ENCODE peak calls at places on chromosome 7, in nine cellular contexts. Z, E, H, Q, J, K, O, Y and U are unnamed samples.

GRCh38 chr7:149887311-149887710 is 13.5 kb downstream of the ATP6V0E2 start:
- DNase-seq in Z (no peak), E (no peak), H (no peak), Q (no peak), J (no peak), K (no peak), O (no peak), Y (no peak), U (no peak)

GRCh38 chr7:106216517-106217088 is 68.2 kb downstream of the NAMPT start:
- DNase-seq in Z (peak; percentile 86), E (no peak), H (peak; percentile 75), Q (no peak), J (no peak), K (peak; percentile 99), O (no peak), Y (no peak), U (peak; percentile 73)

GRCh38 chr7:151689196-151689971 is 169.7 kb upstream of the RHEB start:
- DNase-seq in Z (no peak), E (peak; percentile 53), H (no peak), Q (peak; percentile 62), J (no peak), K (no peak), O (peak; percentile 70), Y (peak; percentile 50), U (peak; percentile 73)

GRCh38 chr7:15581352-15581951 is 19.6 kb upstream of the AGMO start:
- DNase-seq in Z (no peak), E (no peak), H (no peak), Q (no peak), J (no peak), K (no peak), O (no peak), Y (no peak), U (no peak)

GRCh38 chr7:518630-519428 is 817 bp downstream of the PDGFA start:
- DNase-seq in Z (peak; percentile 79), E (peak; percentile 87), H (peak; percentile 60), Q (peak; percentile 86), J (no peak), K (peak; percentile 69), O (peak; percentile 88), Y (peak; percentile 92), U (peak; percentile 93)

GRCh38 chr7:47485640-47486435 is 96.1 kb downstream of the TNS3 start:
- DNase-seq in Z (no peak), E (no peak), H (no peak), Q (peak; percentile 50), J (no peak), K (peak; percentile 33), O (no peak), Y (peak; percentile 90), U (no peak)

GRCh38 chr7:11935905-11936304 is 103.9 kb upstream of the THSD7A start:
- DNase-seq in Z (no peak), E (no peak), H (no peak), Q (no peak), J (no peak), K (peak; percentile 43), O (no peak), Y (no peak), U (no peak)

GRCh38 chr7:84058311-84059076 is 136.1 kb downstream of the SEMA3A start:
- DNase-seq in Z (no peak), E (no peak), H (no peak), Q (no peak), J (no peak), K (peak; percentile 88), O (no peak), Y (no peak), U (no peak)

GRCh38 chr7:33789871-33790270 is 115.5 kb upstream of the BMPER start:
- DNase-seq in Z (no peak), E (no peak), H (no peak), Q (no peak), J (no peak), K (no peak), O (no peak), Y (no peak), U (no peak)

GRCh38 chr7:4791738-4792536 is 16.5 kb downstream of the AP5Z1 start:
- DNase-seq in Z (peak; percentile 79), E (peak; percentile 83), H (no peak), Q (peak; percentile 78), J (peak; percentile 37), K (no peak), O (peak; percentile 84), Y (peak; percentile 74), U (peak; percentile 75)

GRCh38 chr7:151260883-151261282 is 12.4 kb upstream of the SMARCD3 start:
- DNase-seq in Z (no peak), E (no peak), H (no peak), Q (no peak), J (no peak), K (no peak), O (no peak), Y (no peak), U (no peak)

GRCh38 chr7:2711895-2712675 is 24.1 kb downstream of the AMZ1 start:
- DNase-seq in Z (no peak), E (peak; percentile 60), H (no peak), Q (no peak), J (no peak), K (no peak), O (no peak), Y (no peak), U (no peak)

GRCh38 chr7:2713978-2714377 is 26.0 kb downstream of the AMZ1 start:
- DNase-seq in Z (no peak), E (no peak), H (no peak), Q (no peak), J (no peak), K (no peak), O (no peak), Y (no peak), U (no peak)

GRCh38 chr7:2714636-2715035 is 26.6 kb downstream of the AMZ1 start:
- DNase-seq in Z (no peak), E (no peak), H (no peak), Q (no peak), J (no peak), K (no peak), O (no peak), Y (no peak), U (no peak)

GRCh38 chr7:2715341-2716231 is 27.6 kb downstream of the AMZ1 start:
- DNase-seq in Z (no peak), E (no peak), H (no peak), Q (no peak), J (peak; percentile 36), K (no peak), O (no peak), Y (no peak), U (no peak)

DNA sequence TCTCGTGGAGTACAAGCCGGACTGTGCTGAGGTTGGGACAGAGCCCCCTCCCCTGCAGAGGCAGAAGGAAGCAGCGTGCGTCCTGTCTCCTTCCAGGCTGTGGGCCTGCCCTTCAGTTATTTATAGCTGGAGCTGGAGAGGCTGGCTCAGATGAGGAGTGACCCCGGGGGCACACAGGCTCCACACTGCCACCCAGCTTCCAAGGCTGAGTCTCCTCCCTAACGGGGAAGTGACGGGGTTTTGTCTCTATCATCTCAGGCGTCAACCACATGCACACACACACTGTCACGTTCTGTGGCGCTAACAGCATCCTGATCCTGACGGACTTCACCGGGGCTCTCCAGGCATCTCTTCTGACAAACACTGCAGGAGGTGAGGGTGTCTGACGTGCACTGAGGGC is 25.4 kb downstream of the AMZ1 start:
- DNase-seq in Z (no peak), E (no peak), H (no peak), Q (no peak), J (no peak), K (no peak), O (peak; percentile 36), Y (no peak), U (no peak)
- H3K4me1 ChIP-seq in Z (peaks cover 5% of the 10 kb centered on the region), E (peaks cover 69% of the 10 kb centered on the region), H (no peaks in the 10 kb centered on the region), Q (peaks cover 32% of the 10 kb centered on the region), J (peaks cover 63% of the 10 kb centered on the region), K (no peaks in the 10 kb centered on the region), O (peaks cover 71% of the 10 kb centered on the region), Y (no peaks in the 10 kb centered on the region), U (peaks cover 21% of the 10 kb centered on the region)

GRCh38 chr7:157627033-157627432 is 290.2 kb downstream of the DNAJB6 start:
- DNase-seq in Z (no peak), E (no peak), H (no peak), Q (no peak), J (no peak), K (no peak), O (no peak), Y (no peak), U (no peak)

GRCh38 chr7:157630301-157630853 is 293.6 kb downstream of the DNAJB6 start:
- DNase-seq in Z (no peak), E (no peak), H (no peak), Q (no peak), J (no peak), K (no peak), O (no peak), Y (no peak), U (no peak)

GRCh38 chr7:157625973-157626790 is 289.4 kb downstream of the DNAJB6 start:
- DNase-seq in Z (no peak), E (no peak), H (no peak), Q (no peak), J (no peak), K (no peak), O (no peak), Y (no peak), U (no peak)

GRCh38 chr7:157627646-157628045 is 290.8 kb downstream of the DNAJB6 start:
- DNase-seq in Z (no peak), E (no peak), H (no peak), Q (no peak), J (no peak), K (no peak), O (no peak), Y (no peak), U (no peak)

GRCh38 chr7:157628456-157628855 is 291.7 kb downstream of the DNAJB6 start:
- DNase-seq in Z (no peak), E (no peak), H (no peak), Q (no peak), J (no peak), K (no peak), O (no peak), Y (no peak), U (peak; percentile 34)
- TF ChIP-seq CTCF in Z (no peak), E (no peak), H (no peak), Q (no peak), J (no peak), K (no peak), O (no peak), Y (no peak), U (no peak)

GRCh38 chr7:73719806-73720169 is 319 bp upstream of the STX1A start:
- DNase-seq in Z (no peak), E (no peak), H (no peak), Q (no peak), J (no peak), K (no peak), O (no peak), Y (no peak), U (no peak)
- H3K4me3 ChIP-seq in Z (peak overlapping the region; percentile 33), E (peak overlapping the region; percentile 86), H (peak overlapping the region; percentile 100), Q (peak overlapping the region; percentile 18), J (peak overlapping the region; percentile 95), K (peak overlapping the region; percentile 60), O (peak overlapping the region; percentile 88), Y (peak overlapping the region; percentile 79), U (peak overlapping the region; percentile 82)

DNA sequence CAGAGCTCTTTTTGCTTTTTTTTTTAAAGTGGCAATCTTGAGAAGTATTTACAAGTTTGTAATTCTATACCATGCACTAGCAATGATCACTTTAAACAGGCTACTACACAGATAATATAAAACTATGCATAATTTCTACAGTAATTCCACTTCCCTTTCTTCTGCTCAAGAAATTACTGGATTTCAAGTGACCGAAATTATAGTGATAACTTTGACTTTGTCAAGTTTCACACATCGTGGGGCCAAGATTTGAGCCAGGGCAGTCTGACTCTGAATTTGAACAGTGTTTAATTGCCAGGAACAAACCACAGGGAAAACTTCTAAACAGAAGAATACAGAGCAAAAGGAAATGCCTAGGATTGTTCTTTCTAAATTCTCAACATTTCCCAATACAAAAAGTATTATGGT is 288.3 kb upstream of the MKLN1 start:
- DNase-seq in Z (no peak), E (no peak), H (no peak), Q (no peak), J (no peak), K (no peak), O (no peak), Y (no peak), U (no peak)
- H3K4me1 ChIP-seq in Z (peaks cover 18% of the 10 kb centered on the region), E (peaks cover 42% of the 10 kb centered on the region), H (peaks cover 44% of the 10 kb centered on the region), Q (peaks cover 50% of the 10 kb centered on the region), J (peaks cover 3% of the 10 kb centered on the region), K (peaks cover 15% of the 10 kb centered on the region), O (peaks cover 71% of the 10 kb centered on the region), Y (peaks cover 21% of the 10 kb centered on the region), U (peaks cover 39% of the 10 kb centered on the region)